ENCODE peak calls at places on chromosomes 6 and 20, in eight cellular contexts. F, T, S, Q, Z, U, O and L are unnamed samples.

GRCh38 chr20:29876911-29877285 is 1380.6 kb upstream of the DEFB115 start:
- DNase-seq in Z (no peak), F (no peak), Q (no peak), S (no peak), U (no peak), T (no peak), O (no peak), L (no peak)

GRCh38 chr6:131803007-131803769 is 4.6 kb upstream of the ENPP1 start:
- DNase-seq in U (no peak), O (no peak), Q (no peak), S (no peak), Z (no peak), T (no peak), F (no peak), L (no peak)

GRCh38 chr20:49422176-49422575 is 60.3 kb downstream of the KCNB1 start:
- DNase-seq in S (no peak), U (no peak), O (no peak), Z (no peak), Q (no peak), F (no peak), T (no peak), L (no peak)

GRCh38 chr6:37514377-37514776 is 14.7 kb upstream of the CCDC167 start:
- DNase-seq in F (no peak), S (peak; percentile 65), O (no peak), U (no peak), Z (no peak), T (peak; percentile 58), Q (no peak), L (no peak)

GRCh38 chr20:10171864-10172751 is 46.5 kb upstream of the SNAP25 start:
- DNase-seq in S (peak; percentile 69), O (no peak), Q (peak; percentile 89), T (peak; percentile 50), U (no peak), Z (peak; percentile 15), F (no peak), L (no peak)

GRCh38 chr20:30811896-30812671 is 445.4 kb upstream of the DEFB115 start:
- DNase-seq in F (no peak), U (no peak), Z (no peak), S (peak; percentile 45), O (no peak), Q (no peak), T (no peak), L (no peak)

GRCh38 chr20:9359561-9360308 is 154.7 kb upstream of the LAMP5 start:
- DNase-seq in S (peak; percentile 66), F (no peak), Z (no peak), Q (peak; percentile 60), U (no peak), O (no peak), T (no peak), L (peak; percentile 27)

GRCh38 chr20:50026746-50027575 is 44.2 kb downstream of the SNAI1 start:
- DNase-seq in O (no peak), F (no peak), Q (no peak), T (no peak), S (no peak), Z (no peak), U (no peak), L (no peak)

GRCh38 chr6:36727491-36728021 is 29.9 kb downstream of the RAB44 start:
- DNase-seq in S (peak; percentile 23), T (no peak), O (peak; percentile 27), Q (no peak), U (no peak), Z (no peak), F (no peak), L (no peak)

GRCh38 chr6:136767583-136768307 is 24.5 kb downstream of the MAP3K5 start:
- DNase-seq in S (no peak), Q (no peak), U (no peak), O (no peak), F (no peak), Z (no peak), T (no peak), L (no peak)

GRCh38 chr6:46993846-46994245 is 48.3 kb downstream of the ADGRF1 start:
- DNase-seq in S (peak; percentile 94), F (no peak), T (no peak), O (no peak), U (no peak), Q (peak; percentile 58), Z (no peak), L (peak; percentile 74)

GRCh38 chr6:62367601-62368000 is 81.6 kb upstream of the KHDRBS2 start:
- DNase-seq in U (no peak), O (no peak), S (no peak), T (no peak), Q (no peak), F (no peak), Z (no peak), L (no peak)

GRCh38 chr6:43505718-43506117 is 4.4 kb downstream of the LRRC73 start:
- DNase-seq in F (no peak), O (no peak), S (no peak), U (no peak), Q (no peak), Z (no peak), T (no peak), L (no peak)